ENCODE peak calls at places on chromosomes 12 and 14, in nine cellular contexts. K is A549, L is gastrocnemius medialis, D is Peyer's patch, J is lower leg skin, G is IMR-90, Z is ovary, Y is H1, S is H54. R is an unnamed sample.
A peak's percentile ranks its signal among the peaks of the same experiment; 100 is the strongest.

GRCh38 chr12:128140551-128140950 is 126.4 kb upstream of the TMEM132C start:
- DNase-seq in K (peak; percentile 36), L (no peak), D (no peak), J (no peak), G (no peak), Z (no peak), Y (no peak), S (no peak), R (no peak)

GRCh38 chr12:63103489-63104131 is 47.4 kb downstream of the AVPR1A start:
- DNase-seq in K (peak; percentile 25), L (no peak), D (no peak), J (no peak), G (peak; percentile 23), Z (no peak), Y (no peak), S (no peak), R (no peak)

GRCh38 chr14:98345186-98345585 is 926.8 kb downstream of the BCL11B start:
- DNase-seq in K (no peak), L (no peak), D (no peak), J (no peak), G (no peak), Z (no peak), Y (no peak), S (no peak), R (no peak)

GRCh38 chr12:39772708-39773665 is 153.4 kb upstream of the ABCD2 start:
- DNase-seq in K (no peak), L (no peak), D (no peak), J (no peak), G (no peak), Z (no peak), Y (no peak), S (no peak), R (no peak)

GRCh38 chr12:58967551-58967950 is 47.2 kb upstream of the LRIG3 start:
- DNase-seq in K (no peak), L (no peak), D (no peak), J (no peak), G (peak; percentile 59), Z (no peak), Y (no peak), S (no peak), R (no peak)

GRCh38 chr12:28129031-28129430 is 61.2 kb upstream of the CCDC91 start:
- DNase-seq in K (no peak), L (no peak), D (no peak), J (no peak), G (no peak), Z (no peak), Y (no peak), S (no peak), R (no peak)

GRCh38 chr12:65611396-65611795 is 212.9 kb upstream of the HMGA2 start:
- DNase-seq in K (no peak), L (no peak), D (no peak), J (no peak), G (no peak), Z (no peak), Y (no peak), S (no peak), R (no peak)

GRCh38 chr12:1496162-1496925 is 98.0 kb downstream of the FBXL14 start:
- DNase-seq in K (no peak), L (peak; percentile 47), D (no peak), J (no peak), G (peak; percentile 31), Z (no peak), Y (peak; percentile 49), S (no peak), R (no peak)

GRCh38 chr14:96117101-96117897 is 78.1 kb downstream of the C14orf132 start:
- DNase-seq in K (no peak), L (no peak), D (no peak), J (no peak), G (peak; percentile 54), Z (no peak), Y (no peak), S (no peak), R (no peak)

GRCh38 chr12:93348568-93349435 is 28.9 kb upstream of the NUDT4 start:
- DNase-seq in K (no peak), L (no peak), D (no peak), J (no peak), G (no peak), Z (no peak), Y (no peak), S (no peak), R (no peak)

GRCh38 chr12:75622492-75622891 is 111.1 kb upstream of the KRR1 start:
- DNase-seq in K (no peak), L (no peak), D (no peak), J (no peak), G (no peak), Z (no peak), Y (no peak), S (no peak), R (no peak)

GRCh38 chr12:88723219-88723618 is 142.9 kb upstream of the KITLG start:
- DNase-seq in K (peak; percentile 15), L (no peak), D (no peak), J (peak; percentile 41), G (peak; percentile 36), Z (no peak), Y (no peak), S (no peak), R (no peak)

GRCh38 chr14:72880820-72881219 is 13.1 kb downstream of the DPF3 start:
- DNase-seq in K (no peak), L (no peak), D (no peak), J (no peak), G (no peak), Z (no peak), Y (no peak), S (no peak), R (no peak)

GRCh38 chr12:6285532-6286306 is 24.8 kb upstream of the PLEKHG6 start:
- DNase-seq in K (no peak), L (no peak), D (no peak), J (no peak), G (peak; percentile 89), Z (no peak), Y (no peak), S (no peak), R (no peak)

GRCh38 chr14:59632381-59632780 is 55.8 kb upstream of the CCDC175 start:
- DNase-seq in K (peak; percentile 39), L (no peak), D (no peak), J (no peak), G (peak; percentile 6), Z (no peak), Y (peak; percentile 54), S (no peak), R (no peak)

GRCh38 chr12:54991161-54991991 is 6.8 kb upstream of the TESPA1 start:
- DNase-seq in K (no peak), L (no peak), D (peak; percentile 57), J (no peak), G (no peak), Z (no peak), Y (no peak), S (no peak), R (no peak)
- TF ChIP-seq POLR2A in K (no peak), L (no peak), D (no peak), J (no peak), G (no peak), Z (no peak), Y (no peak), S (no peak), R (no peak)

GRCh38 chr14:77641534-77642341 is 25.3 kb upstream of the SPTLC2 start:
- DNase-seq in K (peak; percentile 27), L (peak; percentile 56), D (peak; percentile 66), J (peak; percentile 66), G (peak; percentile 47), Z (peak; percentile 73), Y (no peak), S (no peak), R (peak; percentile 92)
- TF ChIP-seq POLR2A in K (no peak), L (no peak), D (no peak), J (no peak), G (no peak), Z (no peak), Y (no peak), S (no peak), R (no peak)

GRCh38 chr12:110501378-110501721 is 561 bp downstream of the VPS29 start:
- DNase-seq in K (peak; percentile 54), L (peak; percentile 67), D (no peak), J (peak; percentile 49), G (peak; percentile 31), Z (no peak), Y (no peak), S (peak; percentile 24), R (no peak)

GRCh38 chr12:110498984-110499706 is 2.8 kb downstream of the VPS29 start:
- DNase-seq in K (peak; percentile 16), L (no peak), D (no peak), J (no peak), G (peak; percentile 13), Z (no peak), Y (no peak), S (no peak), R (no peak)

GRCh38 chr12:110502449-110502738 is 263 bp downstream of the RAD9B start:
- DNase-seq in K (no peak), L (no peak), D (no peak), J (no peak), G (no peak), Z (no peak), Y (no peak), S (no peak), R (no peak)

GRCh38 chr12:110503432-110503831 is 1.3 kb downstream of the RAD9B start:
- DNase-seq in K (no peak), L (no peak), D (no peak), J (no peak), G (no peak), Z (no peak), Y (no peak), S (no peak), R (no peak)

GRCh38 chr12:110501722-110502448 is at the start of the genes RAD9B and VPS29:
- DNase-seq in K (peak; percentile 99), L (peak; percentile 98), D (peak; percentile 98), J (peak; percentile 98), G (peak; percentile 98), Z (peak; percentile 96), Y (peak; percentile 96), S (peak; percentile 75), R (peak; percentile 99)
- TF ChIP-seq POLR2A in K (peak; percentile 81), L (peak; percentile 95), D (peak; percentile 90), J (no peak), G (peak; percentile 87), Z (peak; percentile 72), Y (peak; percentile 38), S (peak; percentile 86), R (peak; percentile 79)

GRCh38 chr14:68899033-68899603 is 80.0 kb downstream of the ACTN1 start:
- DNase-seq in K (no peak), L (no peak), D (no peak), J (no peak), G (no peak), Z (no peak), Y (no peak), S (no peak), R (no peak)

GRCh38 chr14:68897559-68898160 is 81.4 kb downstream of the ACTN1 start:
- DNase-seq in K (no peak), L (no peak), D (no peak), J (no peak), G (no peak), Z (no peak), Y (no peak), S (no peak), R (no peak)

GRCh38 chr14:68895304-68895703 is 83.8 kb downstream of the ACTN1 start:
- DNase-seq in K (no peak), L (no peak), D (no peak), J (no peak), G (no peak), Z (no peak), Y (no peak), S (no peak), R (no peak)

GRCh38 chr14:68896132-68896531 is 83.0 kb downstream of the ACTN1 start:
- DNase-seq in K (no peak), L (no peak), D (no peak), J (no peak), G (no peak), Z (no peak), Y (no peak), S (no peak), R (no peak)

GRCh38 chr14:68898248-68899032 is 80.7 kb downstream of the ACTN1 start:
- DNase-seq in K (no peak), L (no peak), D (no peak), J (no peak), G (no peak), Z (no peak), Y (no peak), S (no peak), R (no peak)
- TF ChIP-seq POLR2A in K (no peak), L (no peak), D (no peak), J (no peak), G (no peak), Z (no peak), Y (no peak), S (no peak), R (no peak)